ENCODE peak calls at places on chromosomes 13 and 19, in nine cellular contexts. F is H1; T is hepatocyte; L is body of pancreas; M is stomach; O is left ventricle myocardium inferior; R is uterus; S is CD4-positive, CD25-positive, alpha-beta regulatory T cell; W is cardiac muscle cell. D is an unnamed sample. For H3K36me3, the result is how much of the 10 kb centered on the place peaks cover.

GRCh38 chr13:96771501-96772367 is 222.5 kb downstream of the OXGR1 start:
- DNase-seq in S (no peak), R (no peak), W (no peak), M (no peak), O (no peak), T (no peak), L (no peak), F (no peak), D (no peak)

GRCh38 chr19:19860756-19861390 is 4.8 kb upstream of the ZNF253 start:
- DNase-seq in R (no peak), F (peak), O (no peak), T (peak), L (peak), M (no peak), W (peak), S (peak), D (no peak)

GRCh38 chr19:15238639-15239155 is 6.4 kb upstream of the EPHX3 start:
- DNase-seq in L (no peak), W (no peak), M (no peak), R (no peak), O (no peak), F (no peak), S (no peak), T (no peak), D (no peak)

GRCh38 chr19:18319591-18320135 is 3.2 kb downstream of the LSM4 start:
- DNase-seq in T (peak), W (no peak), M (peak), R (no peak), F (no peak), L (peak), O (no peak), S (no peak), D (no peak)

GRCh38 chr13:40095695-40096356 is 440.4 kb downstream of the COG6 start:
- DNase-seq in F (no peak), R (no peak), W (no peak), M (no peak), L (no peak), T (no peak), O (no peak), S (no peak), D (no peak)

GRCh38 chr19:14502334-14503092 is 6.6 kb upstream of the GIPC1 start:
- DNase-seq in O (no peak), S (no peak), L (peak), W (no peak), F (no peak), R (no peak), M (no peak), T (no peak), D (no peak)

GRCh38 chr13:59906413-59907027 is 257.2 kb downstream of the DIAPH3 start:
- DNase-seq in R (no peak), F (no peak), O (no peak), S (peak), M (no peak), W (peak), L (peak), T (peak), D (no peak)

GRCh38 chr13:37870895-37871550 is 1.5 kb upstream of the TRPC4 start:
- DNase-seq in L (no peak), S (no peak), M (no peak), R (no peak), T (no peak), O (no peak), W (no peak), F (peak), D (no peak)

GRCh38 chr19:3774621-3775373 is 2.8 kb upstream of the RAX2 start:
- DNase-seq in O (no peak), S (no peak), T (no peak), W (no peak), M (no peak), R (no peak), L (no peak), F (no peak), D (no peak)

GRCh38 chr13:33740134-33740538 is 77.8 kb upstream of the RFC3 start:
- DNase-seq in F (no peak), R (no peak), O (no peak), L (no peak), S (no peak), M (no peak), W (no peak), T (no peak), D (no peak)

GRCh38 chr19:3849092-3849491 is 19.7 kb downstream of the ZFR2 start:
- DNase-seq in T (peak), R (no peak), M (peak), L (no peak), W (peak), F (no peak), S (peak), O (no peak), D (no peak)

GRCh38 chr13:56528040-56528760 is 612.5 kb upstream of the PRR20A start:
- DNase-seq in O (no peak), L (no peak), R (no peak), S (no peak), M (no peak), W (no peak), F (no peak), T (no peak), D (no peak)

GRCh38 chr19:34838753-34839431 is 65.9 kb upstream of the ZNF599 start:
- DNase-seq in L (peak), M (peak), S (peak), T (peak), W (peak), O (no peak), F (peak), R (no peak), D (no peak)

GRCh38 chr13:98664924-98665637 is 87.4 kb downstream of the SLC15A1 start:
- DNase-seq in S (no peak), O (no peak), F (no peak), W (no peak), M (no peak), L (no peak), R (no peak), T (no peak), D (no peak)

GRCh38 chr19:32720216-32720935 is 809 bp downstream of the TDRD12 start:
- DNase-seq in W (no peak), R (no peak), L (no peak), M (no peak), T (no peak), F (no peak), S (no peak), O (no peak), D (no peak)

GRCh38 chr19:52369463-52370340 is at the start of gene ZNF880:
- DNase-seq in T (peak), S (peak), F (peak), R (peak), O (peak), L (peak), W (peak), M (peak), D (peak)

GRCh38 chr19:45514376-45515051 is 7.2 kb downstream of the VASP start:
- DNase-seq in T (peak), R (no peak), S (no peak), W (no peak), F (no peak), O (no peak), M (peak), L (peak), D (peak)

GRCh38 chr13:75797256-75797655 is 161.1 kb downstream of the LMO7 start:
- DNase-seq in S (no peak), W (no peak), M (no peak), T (no peak), R (no peak), F (no peak), L (no peak), O (no peak), D (no peak)

GRCh38 chr19:912181-913079 is 589 bp downstream of the R3HDM4 start:
- DNase-seq in W (no peak), R (no peak), S (peak), L (no peak), O (no peak), T (peak), F (no peak), M (no peak), D (peak)

GRCh38 chr19:887072-887471 is 5.9 kb downstream of the MED16 start:
- DNase-seq in S (no peak), R (no peak), O (no peak), L (peak), F (no peak), M (no peak), W (peak), T (peak), D (no peak)

GRCh38 chr19:40907968-40908735 is 26.1 kb upstream of the CYP2A7 start:
- DNase-seq in T (no peak), M (no peak), R (no peak), S (peak), O (no peak), W (no peak), L (peak), F (peak), D (peak)

GRCh38 chr13:103188688-103189326 is 122.6 kb upstream of the SLC10A2 start:
- DNase-seq in T (peak), F (no peak), W (peak), R (no peak), L (no peak), S (peak), M (no peak), O (no peak), D (no peak)

GRCh38 chr19:8311461-8312260 is 3.5 kb upstream of the CD320 start:
- DNase-seq in R (no peak), L (no peak), F (no peak), O (peak), M (peak), T (no peak), S (no peak), W (no peak), D (no peak)

GRCh38 chr19:44585371-44586141 is 27.8 kb upstream of the IGSF23 start:
- DNase-seq in R (no peak), O (no peak), L (no peak), T (no peak), M (no peak), W (no peak), F (no peak), S (no peak), D (no peak)

GRCh38 chr19:10828981-10829821 is 6.8 kb downstream of the TMED1 start:
- DNase-seq in S (no peak), M (no peak), R (no peak), T (no peak), O (no peak), W (no peak), L (no peak), F (no peak), D (no peak)

GRCh38 chr19:42445948-42446347 is 3.2 kb upstream of the CXCL17 start:
- DNase-seq in W (no peak), F (no peak), M (no peak), S (no peak), R (no peak), T (no peak), O (no peak), L (no peak), D (no peak)

GRCh38 chr19:44905437-44906160 is at the start of gene APOE:
- DNase-seq in O (no peak), T (peak), S (no peak), R (no peak), F (peak), W (peak), M (no peak), L (peak), D (no peak)

GRCh38 chr19:58351558-58351878 is 1.8 kb downstream of the A1BG start:
- DNase-seq in R (no peak), W (no peak), F (no peak), M (no peak), T (no peak), S (no peak), O (no peak), L (no peak), D (no peak)
- H3K36me3 ChIP-seq in R (under half), W (under half), F (under half), M (under half), T (under half), S (under half), O (under half), L (under half), D (under half)

GRCh38 chr19:47752440-47753211 is 7.3 kb downstream of the NOP53 start:
- DNase-seq in R (no peak), M (no peak), S (no peak), O (no peak), W (no peak), T (no peak), L (no peak), F (no peak), D (no peak)

GRCh38 chr19:47754206-47755064 is 9.1 kb downstream of the NOP53 start:
- DNase-seq in S (no peak), W (no peak), F (no peak), T (no peak), L (no peak), M (no peak), O (no peak), R (no peak), D (no peak)

GRCh38 chr19:47755065-47755761 is 9.9 kb downstream of the NOP53 start:
- DNase-seq in T (no peak), F (no peak), M (no peak), W (no peak), R (no peak), L (no peak), S (no peak), O (no peak), D (no peak)

GRCh38 chr19:47749326-47749725 is 4.0 kb downstream of the NOP53 start:
- DNase-seq in T (no peak), W (no peak), M (no peak), L (no peak), R (no peak), F (no peak), S (no peak), O (no peak), D (no peak)

GRCh38 chr19:47750752-47751151 is 5.4 kb downstream of the NOP53 start:
- DNase-seq in L (no peak), T (no peak), R (no peak), S (no peak), W (no peak), O (no peak), M (no peak), F (no peak), D (no peak)
- H3K36me3 ChIP-seq in L (under half), T (under half), R (under half), S (half or more), W (under half), O (half or more), M (half or more), F (half or more), D (under half)

DNA sequence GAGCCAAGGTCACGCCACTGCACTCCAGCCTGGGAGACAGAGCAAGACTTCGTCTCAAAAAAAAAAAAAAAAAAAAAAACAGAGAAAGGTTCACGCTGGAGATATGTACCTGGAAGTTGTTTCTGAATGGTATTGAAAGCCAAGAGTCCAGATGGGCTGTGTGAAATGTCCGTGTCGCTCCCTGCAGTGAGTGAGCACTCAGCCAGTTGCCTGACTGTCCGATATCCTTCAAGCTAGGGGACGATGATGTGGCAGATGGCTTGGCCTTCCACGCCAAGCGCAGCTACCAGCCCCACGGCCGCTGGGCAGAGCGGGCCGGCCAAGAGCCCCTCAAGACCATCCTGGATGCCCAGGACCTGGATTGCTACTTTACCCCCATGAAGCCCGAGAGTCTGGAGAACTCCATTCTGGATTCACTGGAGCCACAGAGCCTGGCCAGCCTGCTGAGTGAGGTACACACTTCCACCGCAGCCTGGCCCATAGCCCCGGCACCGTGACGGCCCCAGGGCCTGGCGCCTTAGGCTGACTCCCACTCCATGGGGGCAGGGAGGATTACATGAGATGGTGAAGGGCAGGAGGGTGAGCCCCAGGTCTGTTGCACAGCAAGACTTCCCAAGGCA is 11.7 kb upstream of the OVOL3 start:
- DNase-seq in O (no peak), L (no peak), M (no peak), S (no peak), W (no peak), T (no peak), F (no peak), R (no peak), D (no peak)
- H3K36me3 ChIP-seq in O (under half), L (under half), M (under half), S (under half), W (under half), T (under half), F (half or more), R (under half), D (under half)

GRCh38 chr13:29527916-29528315 is 67.6 kb downstream of the SLC7A1 start:
- DNase-seq in R (no peak), F (no peak), O (no peak), W (no peak), T (no peak), M (no peak), L (no peak), S (no peak), D (no peak)

GRCh38 chr13:29524641-29525040 is 70.8 kb downstream of the SLC7A1 start:
- DNase-seq in F (no peak), T (no peak), R (no peak), S (no peak), L (no peak), W (no peak), M (no peak), O (no peak), D (no peak)

GRCh38 chr13:29525757-29526156 is 69.7 kb downstream of the SLC7A1 start:
- DNase-seq in W (no peak), T (no peak), M (no peak), R (no peak), L (no peak), F (no peak), S (no peak), O (no peak), D (no peak)

GRCh38 chr13:29527511-29527910 is 68.0 kb downstream of the SLC7A1 start:
- DNase-seq in L (no peak), T (no peak), S (no peak), M (no peak), W (no peak), O (no peak), F (no peak), R (no peak), D (no peak)

DNA sequence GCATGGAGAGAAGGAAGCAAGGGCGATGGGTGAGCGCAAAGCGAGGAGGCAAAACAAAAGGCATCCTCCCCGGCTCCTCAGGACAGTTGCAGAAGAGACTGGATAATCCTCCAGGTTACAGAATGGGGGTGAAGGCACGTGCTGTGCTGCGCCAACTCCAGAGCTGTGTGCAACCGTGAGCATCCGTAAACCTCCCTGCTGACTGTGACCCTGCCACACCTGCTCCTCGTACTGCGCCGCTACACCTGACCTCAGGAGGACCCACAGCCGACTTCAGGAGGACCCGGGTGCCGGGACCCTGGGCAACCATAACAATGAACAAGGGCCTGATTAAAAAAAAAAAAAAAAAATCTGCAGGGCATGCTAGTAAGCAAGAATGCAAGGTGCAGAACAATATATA is 68.7 kb downstream of the SLC7A1 start:
- DNase-seq in S (no peak), F (no peak), R (no peak), L (no peak), W (no peak), T (no peak), O (no peak), M (no peak), D (no peak)
- H3K36me3 ChIP-seq in S (half or more), F (half or more), R (under half), L (under half), W (under half), T (under half), O (under half), M (half or more), D (under half)

GRCh38 chr13:113591750-113592149 is 7.2 kb downstream of the TFDP1 start:
- DNase-seq in W (no peak), S (no peak), F (peak), L (no peak), O (no peak), T (no peak), M (peak), R (no peak), D (no peak)

GRCh38 chr13:113589961-113590339 is 5.4 kb downstream of the TFDP1 start:
- DNase-seq in L (peak), R (peak), T (no peak), M (peak), F (peak), W (no peak), O (no peak), S (no peak), D (no peak)

GRCh38 chr13:113589251-113589960 is 4.9 kb downstream of the TFDP1 start:
- DNase-seq in L (peak), S (no peak), O (peak), T (no peak), R (peak), F (peak), M (peak), W (no peak), D (no peak)

GRCh38 chr13:113595131-113595530 is 10.6 kb downstream of the TFDP1 start:
- DNase-seq in T (no peak), M (peak), L (no peak), R (no peak), W (no peak), S (no peak), F (peak), O (no peak), D (no peak)

DNA sequence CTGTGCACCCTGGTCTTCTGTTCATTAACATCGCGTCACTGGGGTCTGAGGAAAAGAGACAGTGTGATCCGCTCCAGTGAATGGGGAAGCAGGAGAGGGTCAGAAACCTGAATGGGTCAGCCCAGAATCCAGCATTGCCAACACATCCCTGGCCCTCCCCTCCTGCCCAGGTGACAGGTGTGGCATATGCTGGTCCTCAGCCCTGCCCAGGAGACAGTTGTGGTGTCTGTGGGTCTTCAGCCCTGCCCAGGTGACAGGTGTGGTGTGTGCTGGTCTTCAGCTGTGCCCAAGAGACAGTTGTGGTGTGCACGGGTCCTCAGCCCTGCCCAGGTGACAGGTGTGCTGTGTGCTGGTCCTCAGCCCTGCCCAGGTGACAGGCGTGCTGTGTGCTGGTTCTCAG is 8.0 kb downstream of the TFDP1 start:
- DNase-seq in L (peak), T (no peak), F (no peak), O (no peak), S (no peak), R (peak), M (peak), W (no peak), D (no peak)
- H3K36me3 ChIP-seq in L (under half), T (under half), F (under half), O (under half), S (under half), R (under half), M (half or more), W (under half), D (under half)

GRCh38 chr19:5608271-5608666 is 14.3 kb downstream of the SAFB2 start:
- DNase-seq in T (no peak), M (no peak), F (no peak), S (no peak), L (no peak), R (no peak), O (no peak), W (no peak), D (no peak)

GRCh38 chr19:5612891-5613290 is 9.7 kb downstream of the SAFB2 start:
- DNase-seq in S (no peak), L (no peak), M (no peak), O (no peak), F (no peak), T (no peak), R (no peak), W (no peak), D (no peak)

GRCh38 chr19:5607318-5608270 is 15.0 kb downstream of the SAFB2 start:
- DNase-seq in R (no peak), T (no peak), W (no peak), S (no peak), F (no peak), O (no peak), M (no peak), L (no peak), D (no peak)

GRCh38 chr19:5613466-5613865 is 9.1 kb downstream of the SAFB2 start:
- DNase-seq in S (no peak), R (no peak), F (no peak), L (no peak), W (no peak), O (no peak), M (no peak), T (no peak), D (no peak)

GRCh38 chr19:5609881-5610280 is 12.7 kb downstream of the SAFB2 start:
- DNase-seq in F (no peak), O (no peak), T (no peak), S (no peak), L (no peak), R (no peak), W (no peak), M (no peak), D (no peak)
- H3K36me3 ChIP-seq in F (half or more), O (half or more), T (under half), S (half or more), L (under half), R (under half), W (half or more), M (half or more), D (under half)

GRCh38 chr19:24051516-24051915 is 35.5 kb upstream of the ZNF254 start:
- DNase-seq in T (no peak), O (no peak), W (no peak), L (no peak), R (no peak), M (no peak), S (no peak), F (no peak), D (no peak)

GRCh38 chr19:24052811-24053210 is 34.2 kb upstream of the ZNF254 start:
- DNase-seq in S (no peak), R (no peak), M (no peak), T (no peak), O (no peak), F (no peak), L (no peak), W (no peak), D (no peak)

GRCh38 chr19:24054044-24054935 is 32.7 kb upstream of the ZNF254 start:
- DNase-seq in W (no peak), S (peak), T (peak), R (no peak), M (no peak), F (no peak), L (no peak), O (no peak), D (no peak)

GRCh38 chr19:24055548-24055947 is 31.4 kb upstream of the ZNF254 start:
- DNase-seq in W (no peak), R (no peak), O (no peak), F (no peak), T (no peak), L (no peak), S (no peak), M (no peak), D (no peak)

GRCh38 chr19:24053601-24054000 is 33.4 kb upstream of the ZNF254 start:
- DNase-seq in R (no peak), T (no peak), W (no peak), F (no peak), M (no peak), O (no peak), L (no peak), S (no peak), D (no peak)
- H3K36me3 ChIP-seq in R (under half), T (under half), W (half or more), F (half or more), M (half or more), O (half or more), L (under half), S (half or more), D (under half)